ENCODE peak calls at places on chromosome 9, in eight cellular contexts. S is mucosa of descending colon, D is lower lobe of right lung, W is IMR-90, M is colonic mucosa, Q is MM.1S, Z is Karpas-422, R is ovary. C is an unnamed sample. For H3K36me3 and H3K4me1, the result is how much of the 10 kb centered on the place peaks cover.

GRCh38 chr9:105690742-105691141 is 3.6 kb upstream of the TMEM38B start:
- DNase-seq in R (no peak), M (no peak), Q (no peak), S (no peak), Z (peak), W (peak), D (no peak), C (no peak)

GRCh38 chr9:2181794-2182193 is 166.6 kb downstream of the SMARCA2 start:
- DNase-seq in Q (no peak), S (peak), R (no peak), D (no peak), W (peak), M (no peak), Z (no peak), C (peak)

GRCh38 chr9:120971938-120972337 is 45.3 kb upstream of the TRAF1 start:
- DNase-seq in S (no peak), D (no peak), M (no peak), Q (peak), Z (no peak), R (no peak), W (no peak), C (peak)

GRCh38 chr9:128271112-128271511 is 4.7 kb downstream of the GOLGA2 start:
- DNase-seq in S (no peak), Z (no peak), M (no peak), R (no peak), Q (no peak), D (no peak), W (no peak), C (no peak)

GRCh38 chr9:107358867-107359440 is 75.9 kb downstream of the RAD23B start:
- DNase-seq in S (no peak), D (no peak), Z (no peak), Q (no peak), W (no peak), R (no peak), M (no peak), C (no peak)

GRCh38 chr9:96599298-96599697 is 20.3 kb downstream of the CDC14B start:
- DNase-seq in Z (no peak), Q (no peak), W (peak), D (no peak), S (no peak), R (no peak), M (no peak), C (no peak)

GRCh38 chr9:117718085-117718484 is 13.9 kb downstream of the TLR4 start:
- DNase-seq in Z (peak), S (peak), Q (peak), W (no peak), M (no peak), R (no peak), D (no peak), C (peak)

GRCh38 chr9:114276908-114277821 is 45.7 kb upstream of the ORM1 start:
- DNase-seq in S (no peak), M (no peak), R (peak), Z (peak), W (peak), Q (no peak), D (peak), C (no peak)

GRCh38 chr9:114467910-114468309 is 37.4 kb downstream of the WHRN start:
- DNase-seq in M (no peak), R (no peak), W (no peak), S (no peak), Z (no peak), Q (no peak), D (no peak), C (no peak)

GRCh38 chr9:120878188-120879130 is 1.5 kb upstream of the PHF19 start:
- DNase-seq in W (no peak), Z (peak), Q (no peak), R (peak), M (no peak), S (no peak), D (no peak), C (peak)

GRCh38 chr9:128408963-128409431 is 11.7 kb upstream of the CERCAM start:
- DNase-seq in Z (no peak), R (no peak), Q (no peak), W (no peak), D (no peak), M (no peak), S (no peak), C (no peak)

GRCh38 chr9:106404137-106404536 is 458.8 kb upstream of the ZNF462 start:
- DNase-seq in Z (no peak), Q (no peak), D (no peak), R (no peak), M (no peak), W (no peak), S (no peak), C (no peak)

GRCh38 chr9:125544988-125545651 is 161.9 kb downstream of the MAPKAP1 start:
- DNase-seq in Q (no peak), S (no peak), M (no peak), W (peak), D (no peak), Z (no peak), R (peak), C (no peak)

GRCh38 chr9:72856985-72857631 is 95.7 kb downstream of the ALDH1A1 start:
- DNase-seq in R (peak), W (peak), Z (peak), D (no peak), Q (peak), M (peak), S (peak), C (peak)

GRCh38 chr9:20044686-20045085 is 255.8 kb upstream of the SLC24A2 start:
- DNase-seq in D (no peak), Z (no peak), M (no peak), S (no peak), R (no peak), Q (no peak), W (peak), C (no peak)

GRCh38 chr9:136721339-136722092 is 9.1 kb downstream of the DIPK1B start:
- DNase-seq in D (no peak), M (no peak), W (peak), Q (no peak), R (no peak), Z (peak), S (no peak), C (no peak)

GRCh38 chr9:99905833-99906402 is 536 bp upstream of the STX17 start:
- DNase-seq in R (no peak), S (peak), D (no peak), W (peak), Q (no peak), M (peak), Z (no peak), C (peak)

DNA sequence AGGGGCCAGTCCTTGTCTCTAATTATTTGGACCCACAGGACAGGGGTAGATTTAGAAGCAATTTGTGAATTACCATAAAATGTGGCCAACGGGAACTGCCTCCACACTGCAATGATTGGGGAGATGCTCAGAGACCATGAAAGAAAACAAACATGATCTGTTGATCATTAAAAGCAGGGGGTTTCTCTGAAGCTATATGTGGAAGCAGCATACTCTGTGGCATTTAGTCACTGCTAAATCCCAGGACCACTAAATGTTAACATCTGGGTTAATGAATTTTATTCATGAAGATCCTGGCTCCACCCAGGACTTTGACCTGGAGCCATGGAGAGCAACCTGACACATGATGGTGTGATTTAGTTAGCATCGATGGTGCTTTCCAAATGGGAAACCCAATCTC is 497.8 kb downstream of the AGTPBP1 start:
- DNase-seq in D (no peak), Q (no peak), Z (no peak), M (no peak), W (no peak), S (no peak), R (no peak), C (no peak)
- H3K36me3 ChIP-seq in D (under half), Q (under half), Z (under half), M (under half), W (under half), S (under half), R (under half), C (under half)

DNA sequence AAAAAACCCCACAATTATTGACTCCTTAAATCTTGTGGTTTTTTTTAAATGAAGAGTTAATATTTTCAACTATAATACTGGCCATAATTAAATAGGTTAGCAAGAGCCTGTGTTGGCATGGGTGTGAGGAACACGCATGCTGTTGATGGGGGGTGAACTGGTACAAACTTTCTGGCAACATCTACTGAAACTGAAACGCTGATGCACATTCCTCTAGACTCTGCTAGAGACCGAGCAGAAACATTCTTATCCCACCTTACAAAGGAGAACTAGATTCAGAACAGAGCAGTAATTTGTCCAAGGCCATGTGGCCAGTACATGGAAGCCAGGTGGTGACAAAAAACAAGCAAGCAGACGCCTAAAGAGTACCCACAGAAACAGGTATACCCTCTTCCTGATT is 2.4 kb downstream of the BICD2 start:
- DNase-seq in D (no peak), Q (peak), Z (no peak), W (no peak), M (no peak), S (no peak), R (no peak), C (peak)
- H3K4me3 ChIP-seq in D (peak), Q (peak), Z (peak), W (no peak), M (no peak), S (no peak), R (no peak), C (peak)

GRCh38 chr9:134645607-134646365 is 4.2 kb downstream of the COL5A1 start:
- DNase-seq in D (no peak), R (no peak), Z (no peak), Q (no peak), W (no peak), S (no peak), M (no peak), C (no peak)
- H3K4me1 ChIP-seq in D (under half), R (under half), Z (under half), Q (under half), W (under half), S (under half), M (under half), C (under half)

DNA sequence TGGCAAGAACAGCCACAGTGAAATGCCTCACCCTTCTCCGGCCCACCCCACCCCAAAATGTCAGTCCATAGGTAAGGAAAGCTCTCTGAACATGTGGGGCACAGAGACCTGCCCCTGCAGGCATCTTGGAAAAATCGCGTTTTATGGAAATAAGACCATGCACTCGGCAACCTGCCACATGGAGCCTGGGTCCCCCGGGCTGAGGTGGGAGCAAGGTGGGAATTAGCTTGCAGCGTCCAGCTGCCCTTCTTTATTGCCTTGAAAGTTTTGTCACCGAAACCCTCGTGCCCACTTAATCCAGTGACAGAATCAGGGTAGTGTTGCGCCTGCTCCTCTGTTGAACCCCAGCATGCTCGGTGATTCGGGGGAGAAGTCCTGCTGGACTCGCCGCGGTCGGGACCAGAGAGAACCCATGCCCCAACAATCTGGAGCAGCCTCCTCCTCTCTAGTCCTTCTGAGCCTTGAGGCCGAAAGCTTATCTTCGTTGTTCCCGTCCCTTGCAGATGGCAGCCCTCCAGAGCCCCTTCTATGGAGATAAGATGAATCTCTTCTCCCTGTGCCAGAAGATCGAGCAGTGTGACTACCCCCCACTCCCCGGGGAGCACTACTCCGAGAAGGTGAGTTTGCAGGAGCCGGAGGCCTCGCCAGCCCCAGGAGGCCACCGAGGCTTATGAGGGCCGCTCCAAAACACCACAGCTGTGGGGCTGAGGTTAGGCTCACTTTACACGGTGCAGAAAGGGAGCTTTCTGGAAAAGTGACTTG is 67.9 kb downstream of the PSMB7 start:
- DNase-seq in Q (no peak), D (peak), S (no peak), W (no peak), Z (no peak), R (no peak), M (no peak), C (no peak)
- H3K36me3 ChIP-seq in Q (under half), D (half or more), S (under half), W (half or more), Z (half or more), R (under half), M (under half), C (under half)

DNA sequence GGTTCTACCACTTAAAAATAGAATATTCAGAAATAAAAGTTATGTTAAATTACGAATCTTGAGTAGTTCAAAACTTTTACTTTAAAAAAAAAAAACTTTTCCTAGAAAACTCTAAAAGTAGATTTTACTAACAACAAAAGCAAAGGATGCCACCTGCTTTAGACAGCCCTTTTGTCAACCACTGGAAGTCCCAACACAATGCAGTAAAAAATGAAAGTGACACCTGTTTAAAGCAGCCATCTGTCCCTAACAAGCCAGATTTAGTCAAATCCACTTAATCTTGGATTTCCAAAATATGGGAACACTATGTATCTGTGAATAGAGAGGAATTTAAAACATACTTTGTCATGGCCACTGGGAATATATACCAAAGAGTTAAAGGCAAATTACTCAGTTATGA is 3.8 kb downstream of the RFX3 start:
- DNase-seq in Q (peak), M (no peak), D (no peak), R (no peak), Z (no peak), W (no peak), S (no peak), C (peak)
- H3K4me3 ChIP-seq in Q (no peak), M (no peak), D (no peak), R (no peak), Z (peak), W (no peak), S (no peak), C (peak)

GRCh38 chr9:82091100-82091499 is 102.5 kb downstream of the SPATA31D1 start:
- DNase-seq in D (no peak), W (peak), S (no peak), Q (no peak), M (no peak), Z (no peak), R (no peak), C (no peak)

GRCh38 chr9:82088591-82088990 is 100.0 kb downstream of the SPATA31D1 start:
- DNase-seq in Q (no peak), D (no peak), M (no peak), R (no peak), Z (no peak), S (no peak), W (no peak), C (no peak)

GRCh38 chr9:82090041-82090440 is 101.5 kb downstream of the SPATA31D1 start:
- DNase-seq in M (no peak), Z (no peak), Q (no peak), W (no peak), R (no peak), S (no peak), D (no peak), C (no peak)

GRCh38 chr9:82091610-82092009 is 103.0 kb downstream of the SPATA31D1 start:
- DNase-seq in M (no peak), Q (no peak), W (no peak), S (no peak), Z (no peak), R (no peak), D (no peak), C (peak)
- H3K4me1 ChIP-seq in M (under half), Q (under half), W (under half), S (under half), Z (under half), R (under half), D (under half), C (under half)

GRCh38 chr9:101397746-101398334 is 578 bp downstream of the MRPL50 start:
- DNase-seq in Q (no peak), Z (peak), M (no peak), W (no peak), R (no peak), D (no peak), S (peak), C (no peak)
- H3K36me3 ChIP-seq in Q (under half), Z (half or more), M (under half), W (under half), R (under half), D (under half), S (under half), C (half or more)

GRCh38 chr9:132241840-132242620 is 80.2 kb downstream of the NTNG2 start:
- DNase-seq in M (peak), Z (peak), D (peak), Q (peak), R (peak), W (no peak), S (peak), C (peak)
- H3K4me3 ChIP-seq in M (peak), Z (peak), D (peak), Q (peak), R (peak), W (peak), S (peak), C (peak)

DNA sequence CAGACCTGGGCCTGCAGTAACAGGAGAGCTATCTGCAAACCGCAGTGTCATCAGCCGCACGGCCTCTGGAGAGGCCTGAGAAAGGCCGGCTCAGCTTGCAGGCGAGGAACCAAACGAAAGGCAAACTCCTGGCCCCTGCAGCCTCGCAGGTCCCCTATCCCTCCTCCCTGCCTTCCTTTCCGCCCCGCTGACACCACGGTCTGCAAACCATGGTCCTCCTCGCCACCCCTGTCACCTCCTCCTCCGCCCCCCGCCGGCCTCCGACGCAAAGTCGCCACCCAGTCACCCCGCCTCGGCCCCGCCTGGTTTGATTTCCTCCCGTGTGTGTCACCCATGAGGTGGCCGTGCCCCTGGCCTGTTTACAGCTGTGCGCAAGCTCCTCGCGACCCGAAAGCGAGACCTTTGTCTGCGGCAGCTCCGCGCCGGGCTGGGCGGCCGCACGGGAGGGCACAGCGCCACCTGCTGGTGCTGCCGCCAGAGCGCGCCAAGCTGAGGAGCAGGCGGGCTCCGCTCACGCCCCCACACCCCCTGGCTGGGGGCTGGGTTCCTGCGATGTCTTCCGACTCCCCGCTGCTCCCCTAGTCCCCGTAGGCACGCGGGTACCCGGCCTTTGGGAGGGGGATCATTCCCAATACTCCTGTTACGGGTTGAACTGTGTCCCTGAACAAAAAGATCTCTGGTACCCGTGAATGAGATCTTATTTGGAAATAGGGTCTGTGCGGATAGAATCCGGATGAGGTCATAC is 19.4 kb downstream of the GBGT1 start:
- DNase-seq in R (peak), D (peak), S (peak), M (peak), Z (peak), Q (peak), W (peak), C (peak)
- H3K4me1 ChIP-seq in R (under half), D (half or more), S (half or more), M (under half), Z (under half), Q (under half), W (under half), C (under half)

C was measured in OCI-LY7.